ENCODE peak calls at places on chromosomes 3 and 15, in seven cellular contexts. Z is T-helper 1 cell; M is fibroblast of lung; C is Calu3; R is OCI-M1; W is CD8-positive, alpha-beta memory T cell; G is amniotic stem cell. O is an unnamed sample.
A peak's percentile ranks its signal among the peaks of the same experiment; 100 is the strongest.

GRCh38 chr3:104873331-104873730 is 493.4 kb upstream of the ALCAM start:
- DNase-seq in Z (no peak), M (no peak), C (no peak), R (no peak), W (no peak), G (peak; percentile 27), O (no peak)

GRCh38 chr15:59410448-59410896 is 27.5 kb upstream of the FAM81A start:
- DNase-seq in Z (no peak), M (no peak), C (peak; percentile 73), R (no peak), W (no peak), G (no peak), O (no peak)

GRCh38 chr15:38768970-38769369 is 204.4 kb upstream of the RASGRP1 start:
- DNase-seq in Z (no peak), M (peak; percentile 55), C (no peak), R (peak; percentile 3), W (no peak), G (no peak), O (no peak)

GRCh38 chr15:78633348-78633747 is 7.7 kb downstream of the CHRNB4 start:
- DNase-seq in Z (no peak), M (no peak), C (no peak), R (no peak), W (no peak), G (no peak), O (no peak)

GRCh38 chr3:184549793-184550585 is 11.6 kb upstream of the EPHB3 start:
- DNase-seq in Z (no peak), M (no peak), C (no peak), R (no peak), W (no peak), G (no peak), O (no peak)

GRCh38 chr15:58331903-58332675 is 99.7 kb upstream of the LIPC start:
- DNase-seq in Z (peak; percentile 89), M (peak; percentile 100), C (peak; percentile 98), R (peak; percentile 98), W (peak; percentile 66), G (peak; percentile 92), O (peak; percentile 45)

GRCh38 chr3:50675179-50676030 is 678 bp downstream of the DOCK3 start:
- DNase-seq in Z (peak; percentile 37), M (no peak), C (peak; percentile 63), R (no peak), W (peak; percentile 27), G (no peak), O (peak; percentile 44)

GRCh38 chr3:193744048-193744821 is 151.2 kb downstream of the OPA1 start:
- DNase-seq in Z (no peak), M (no peak), C (peak; percentile 85), R (peak; percentile 0), W (no peak), G (no peak), O (no peak)

GRCh38 chr3:126258670-126259069 is 78.3 kb upstream of the ALDH1L1 start:
- DNase-seq in Z (peak; percentile 7), M (peak; percentile 31), C (peak; percentile 47), R (peak; percentile 48), W (no peak), G (no peak), O (no peak)

GRCh38 chr15:68618339-68619302 is 39.8 kb downstream of the CORO2B start:
- DNase-seq in Z (no peak), M (no peak), C (no peak), R (no peak), W (no peak), G (no peak), O (no peak)

GRCh38 chr15:70857547-70858265 is 3.7 kb upstream of the LARP6 start:
- DNase-seq in Z (no peak), M (peak; percentile 56), C (no peak), R (no peak), W (no peak), G (no peak), O (no peak)

GRCh38 chr3:38651153-38651789 is 1.8 kb upstream of the SCN5A start:
- DNase-seq in Z (peak; percentile 62), M (peak; percentile 55), C (peak; percentile 66), R (peak; percentile 73), W (peak; percentile 54), G (no peak), O (peak; percentile 56)

GRCh38 chr3:79380581-79380980 is 387.2 kb downstream of the ROBO1 start:
- DNase-seq in Z (no peak), M (peak; percentile 14), C (no peak), R (no peak), W (no peak), G (no peak), O (no peak)

GRCh38 chr3:2985479-2985878 is 124.7 kb downstream of the IL5RA start:
- DNase-seq in Z (no peak), M (no peak), C (no peak), R (no peak), W (no peak), G (no peak), O (no peak)

GRCh38 chr3:40695848-40696247 is 171.1 kb downstream of the ZNF621 start:
- DNase-seq in Z (no peak), M (no peak), C (no peak), R (no peak), W (no peak), G (no peak), O (no peak)

GRCh38 chr15:59437473-59437776 is 561 bp upstream of the FAM81A start:
- DNase-seq in Z (no peak), M (no peak), C (no peak), R (no peak), W (no peak), G (no peak), O (no peak)

GRCh38 chr3:194714564-194714963 is 28.9 kb downstream of the FAM43A start:
- DNase-seq in Z (no peak), M (no peak), C (no peak), R (no peak), W (no peak), G (no peak), O (no peak)

GRCh38 chr3:80052271-80052670 is 284.5 kb upstream of the ROBO1 start:
- DNase-seq in Z (no peak), M (no peak), C (no peak), R (no peak), W (no peak), G (no peak), O (no peak)

GRCh38 chr3:188148318-188148717 is 5.6 kb upstream of the LPP start:
- DNase-seq in Z (no peak), M (no peak), C (no peak), R (no peak), W (no peak), G (no peak), O (no peak)

GRCh38 chr15:37679627-37680026 is 254.8 kb upstream of the TMCO5A start:
- DNase-seq in Z (no peak), M (no peak), C (no peak), R (peak; percentile 29), W (no peak), G (no peak), O (no peak)

GRCh38 chr3:100005670-100006393 is 108.5 kb downstream of the FILIP1L start:
- DNase-seq in Z (no peak), M (no peak), C (no peak), R (no peak), W (no peak), G (no peak), O (no peak)

GRCh38 chr3:65342084-65342683 is 654.4 kb upstream of the ADAMTS9 start:
- DNase-seq in Z (peak; percentile 2), M (peak; percentile 55), C (peak; percentile 72), R (peak; percentile 73), W (no peak), G (no peak), O (no peak)

GRCh38 chr3:14216257-14217048 is 37.8 kb downstream of the LSM3 start:
- DNase-seq in Z (peak; percentile 75), M (peak; percentile 76), C (peak; percentile 27), R (peak; percentile 96), W (peak; percentile 29), G (no peak), O (peak; percentile 45)

GRCh38 chr15:64703632-64703959 is 71.8 kb downstream of the RBPMS2 start:
- DNase-seq in Z (peak; percentile 11), M (no peak), C (no peak), R (peak; percentile 52), W (no peak), G (no peak), O (no peak)

GRCh38 chr3:17742837-17743659 is 617 bp upstream of the TBC1D5 start:
- DNase-seq in Z (no peak), M (no peak), C (no peak), R (no peak), W (no peak), G (no peak), O (no peak)

GRCh38 chr3:9247361-9248231 is 1.9 kb downstream of the SRGAP3 start:
- DNase-seq in Z (no peak), M (no peak), C (no peak), R (no peak), W (no peak), G (no peak), O (no peak)

GRCh38 chr3:134357261-134357913 is 16.9 kb downstream of the AMOTL2 start:
- DNase-seq in Z (no peak), M (no peak), C (no peak), R (no peak), W (no peak), G (no peak), O (no peak)

GRCh38 chr3:13865581-13866405 is 14.1 kb downstream of the WNT7A start:
- DNase-seq in Z (no peak), M (no peak), C (no peak), R (no peak), W (no peak), G (no peak), O (no peak)

GRCh38 chr15:75725719-75726607 is 13.3 kb upstream of the CSPG4 start:
- DNase-seq in Z (no peak), M (no peak), C (no peak), R (no peak), W (no peak), G (no peak), O (no peak)

GRCh38 chr3:148723591-148723990 is 25.9 kb downstream of the AGTR1 start:
- DNase-seq in Z (no peak), M (peak; percentile 51), C (no peak), R (no peak), W (no peak), G (peak; percentile 33), O (no peak)

GRCh38 chr3:140134231-140134630 is 199.2 kb downstream of the CLSTN2 start:
- DNase-seq in Z (no peak), M (no peak), C (no peak), R (no peak), W (no peak), G (no peak), O (no peak)

GRCh38 chr3:183317886-183318845 is 65.1 kb downstream of the B3GNT5 start:
- DNase-seq in Z (no peak), M (peak; percentile 76), C (no peak), R (no peak), W (no peak), G (no peak), O (no peak)

GRCh38 chr15:99682455-99682854 is 50.8 kb downstream of the LYSMD4 start:
- DNase-seq in Z (peak; percentile 30), M (peak; percentile 89), C (no peak), R (peak; percentile 26), W (no peak), G (peak; percentile 50), O (no peak)

GRCh38 chr15:73617310-73617709 is 15.9 kb downstream of the NPTN start:
- DNase-seq in Z (no peak), M (no peak), C (no peak), R (no peak), W (no peak), G (no peak), O (no peak)

GRCh38 chr3:181695661-181696491 is 15.8 kb upstream of the SOX2 start:
- DNase-seq in Z (no peak), M (no peak), C (peak; percentile 58), R (no peak), W (no peak), G (no peak), O (no peak)

O was measured in T-helper 9 cell.